ENCODE peak calls at places on chromosome 14, in five cellular contexts. J is CD8-positive, alpha-beta memory T cell; M is CD4-positive, alpha-beta memory T cell; H is NCI-H774; S is fibroblast of the aortic adventitia. K is an unnamed sample.

GRCh38 chr14:94374749-94375148 is 13.7 kb downstream of the SERPINA1 start:
- DNase-seq in J (no peak), M (no peak), S (no peak), H (no peak), K (no peak)

GRCh38 chr14:100530270-100531072 is 56.7 kb downstream of the BEGAIN start:
- DNase-seq in S (no peak), M (no peak), H (no peak), J (no peak), K (no peak)

GRCh38 chr14:41476526-41476925 is 130.2 kb upstream of the LRFN5 start:
- DNase-seq in H (no peak), S (peak; percentile 0), M (no peak), J (no peak), K (no peak)

GRCh38 chr14:100858838-100859220 is 32.9 kb downstream of the MEG3 start:
- DNase-seq in J (no peak), H (no peak), S (no peak), M (no peak), K (peak; percentile 27)

GRCh38 chr14:70714055-70714550 is 72.4 kb downstream of the TTC9 start:
- DNase-seq in J (peak; percentile 59), M (peak; percentile 50), H (peak; percentile 14), S (peak; percentile 78), K (peak; percentile 68)

GRCh38 chr14:94649543-94650443 is 37.6 kb downstream of the SERPINA3 start:
- DNase-seq in J (no peak), M (no peak), H (no peak), S (no peak), K (no peak)

GRCh38 chr14:75427126-75427481 is 718 bp upstream of the JDP2 start:
- DNase-seq in M (no peak), H (no peak), J (no peak), S (no peak), K (no peak)

GRCh38 chr14:79480212-79480611 is 731.1 kb downstream of the DIO2 start:
- DNase-seq in J (no peak), M (no peak), H (no peak), S (no peak), K (no peak)

GRCh38 chr14:67187210-67187609 is 2.0 kb upstream of the GARIN2 start:
- DNase-seq in J (no peak), M (no peak), S (peak; percentile 77), H (no peak), K (no peak)

GRCh38 chr14:101480747-101481530 is 80.4 kb upstream of the DIO3 start:
- DNase-seq in S (peak; percentile 57), M (no peak), J (no peak), H (no peak), K (no peak)